ENCODE peak calls at places on chromosomes 3 and 15, in eight cellular contexts. I is foreskin fibroblast; N is NCI-H1436; B is stimulated activated CD4-positive, alpha-beta T cell treated with anti-CD3 and anti-CD28 coated beads, TNF-alpha, amount 100 ng/mL, for 1 hour; D is fibroblast of lung; H is dermis microvascular lymphatic vessel endothelial cell; U is HEK293T; G is chondrocyte. J is an unnamed sample.

GRCh38 chr3:116302087-116302747 is 143.1 kb downstream of the LSAMP start:
- DNase-seq in U (no peak), B (no peak), I (peak; percentile 36), G (no peak), H (no peak), D (peak; percentile 52), N (no peak), J (peak; percentile 1)

GRCh38 chr3:64621275-64621674 is 66.5 kb downstream of the ADAMTS9 start:
- DNase-seq in N (no peak), H (no peak), U (no peak), B (no peak), G (no peak), I (no peak), D (no peak), J (no peak)

GRCh38 chr15:31164573-31164912 is 63.0 kb upstream of the TRPM1 start:
- DNase-seq in H (no peak), G (no peak), I (no peak), N (no peak), B (no peak), U (no peak), D (no peak), J (no peak)

GRCh38 chr15:67070150-67070549 is 4.7 kb downstream of the SMAD3 start:
- DNase-seq in H (no peak), I (no peak), B (no peak), U (no peak), G (no peak), D (no peak), N (no peak), J (no peak)

GRCh38 chr15:41985236-41986160 is 13.1 kb upstream of the EHD4 start:
- DNase-seq in I (no peak), U (no peak), N (no peak), D (no peak), B (no peak), H (no peak), G (no peak), J (no peak)

GRCh38 chr15:90645873-90646605 is 71.1 kb upstream of the BLM start:
- DNase-seq in I (no peak), H (no peak), B (no peak), G (no peak), U (no peak), N (no peak), D (no peak), J (no peak)

GRCh38 chr3:141331370-141332318 is 36.7 kb upstream of the ZBTB38 start:
- DNase-seq in I (peak; percentile 100), D (peak; percentile 95), N (no peak), B (no peak), G (no peak), H (no peak), U (peak; percentile 22), J (peak; percentile 81)

GRCh38 chr3:64685331-64685799 is 2.4 kb downstream of the ADAMTS9 start:
- DNase-seq in N (no peak), U (peak; percentile 9), I (peak; percentile 46), B (no peak), H (no peak), G (no peak), D (peak; percentile 86), J (no peak)

GRCh38 chr3:33940149-33940548 is 141.7 kb downstream of the PDCD6IP start:
- DNase-seq in H (no peak), U (no peak), B (no peak), G (no peak), D (peak; percentile 31), I (peak; percentile 18), N (no peak), J (no peak)

J was measured in GM04503.